ENCODE peak calls at places on chromosomes 5 and 9, in eight cellular contexts. O, F, G, T, B, M, X and L are unnamed samples.
A peak's percentile ranks its signal among the peaks of the same experiment; 100 is the strongest.

GRCh38 chr5:160423025-160423554 is 1.4 kb downstream of the PTTG1 start:
- DNase-seq in O (no peak), F (no peak), G (no peak), T (no peak), B (no peak), M (no peak), X (no peak), L (no peak)

GRCh38 chr5:107594253-107595045 is 76.3 kb downstream of the EFNA5 start:
- DNase-seq in O (no peak), F (no peak), G (no peak), T (no peak), B (no peak), M (no peak), X (no peak), L (no peak)

GRCh38 chr5:134003064-134003956 is 1.5 kb downstream of the VDAC1 start:
- DNase-seq in O (no peak), F (no peak), G (no peak), T (no peak), B (no peak), M (no peak), X (no peak), L (no peak)

GRCh38 chr9:120480707-120481106 is 99.3 kb downstream of the CDK5RAP2 start:
- DNase-seq in O (no peak), F (no peak), G (no peak), T (no peak), B (no peak), M (no peak), X (no peak), L (peak; percentile 77)

GRCh38 chr9:100679834-100680233 is 102.0 kb downstream of the CAVIN4 start:
- DNase-seq in O (no peak), F (no peak), G (no peak), T (no peak), B (no peak), M (no peak), X (no peak), L (no peak)

GRCh38 chr5:55521903-55522302 is 12.9 kb downstream of the PLPP1 start:
- DNase-seq in O (no peak), F (no peak), G (no peak), T (no peak), B (no peak), M (no peak), X (no peak), L (no peak)

GRCh38 chr5:153891394-153891793 is 147.3 kb downstream of the FAM114A2 start:
- DNase-seq in O (no peak), F (no peak), G (no peak), T (no peak), B (no peak), M (no peak), X (no peak), L (no peak)

GRCh38 chr9:34636791-34637355 is 714 bp downstream of the SIGMAR1 start:
- DNase-seq in O (no peak), F (peak; percentile 39), G (no peak), T (no peak), B (no peak), M (no peak), X (peak; percentile 41), L (no peak)

GRCh38 chr5:150497274-150497988 is 10.5 kb upstream of the NDST1 start:
- DNase-seq in O (no peak), F (peak; percentile 68), G (peak; percentile 58), T (peak; percentile 77), B (peak; percentile 81), M (no peak), X (peak; percentile 99), L (peak; percentile 84)

GRCh38 chr5:133147411-133147810 is 95.6 kb downstream of the HSPA4 start:
- DNase-seq in O (no peak), F (no peak), G (no peak), T (no peak), B (no peak), M (no peak), X (no peak), L (no peak)

DNA sequence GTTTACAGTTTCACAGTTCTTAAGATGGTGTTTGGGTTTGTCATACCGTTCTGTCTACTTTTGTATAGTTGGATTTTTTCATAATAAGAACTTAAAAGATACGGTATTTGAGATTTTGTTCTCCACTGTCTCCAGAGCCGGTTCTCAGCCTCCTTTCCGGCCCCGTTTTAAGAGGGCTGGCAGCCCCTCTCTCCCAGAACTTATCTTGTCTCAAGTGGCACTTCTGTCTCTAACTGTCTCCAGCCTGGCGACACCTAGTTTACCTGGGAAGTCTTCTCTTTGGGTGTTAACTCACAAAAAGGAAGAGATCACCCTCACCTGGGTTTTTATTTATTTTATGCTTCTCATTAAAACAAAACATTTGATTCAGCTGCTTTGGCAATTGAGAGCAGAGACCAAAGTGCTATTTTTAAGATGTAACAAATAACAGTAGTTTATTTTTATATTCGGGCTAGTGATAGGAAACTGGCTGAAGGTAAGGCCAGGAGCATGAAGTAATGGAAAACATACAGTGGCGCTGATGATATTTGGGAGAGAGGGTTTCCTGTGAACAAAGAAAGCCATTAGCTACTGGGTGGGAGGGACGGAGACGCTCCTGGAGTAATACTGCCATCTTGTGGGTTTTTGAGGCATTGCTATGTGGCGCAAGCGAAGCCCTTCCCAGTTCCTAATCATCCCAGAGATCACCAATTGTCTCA is 48.3 kb downstream of the ACER2 start:
- DNase-seq in O (no peak), F (peak; percentile 68), G (peak; percentile 62), T (no peak), B (peak; percentile 65), M (peak; percentile 46), X (peak; percentile 81), L (peak; percentile 52)
- H3K4me3 ChIP-seq in O (no peak overlapping the region), F (peak overlapping the region; percentile 6), G (no peak overlapping the region), T (no peak overlapping the region), B (no peak overlapping the region), M (peak overlapping the region; percentile 47), X (peak overlapping the region; percentile 25), L (peak overlapping the region; percentile 7)

GRCh38 chr5:149317281-149318048 is 27.8 kb upstream of the GRPEL2 start:
- DNase-seq in O (no peak), F (peak; percentile 34), G (no peak), T (no peak), B (peak; percentile 23), M (no peak), X (peak; percentile 69), L (no peak)

GRCh38 chr5:149322518-149322917 is 22.8 kb upstream of the GRPEL2 start:
- DNase-seq in O (no peak), F (no peak), G (no peak), T (no peak), B (no peak), M (no peak), X (no peak), L (no peak)

GRCh38 chr5:149319174-149319573 is 26.1 kb upstream of the GRPEL2 start:
- DNase-seq in O (no peak), F (no peak), G (no peak), T (no peak), B (no peak), M (no peak), X (no peak), L (no peak)

GRCh38 chr5:149323235-149324205 is 21.8 kb upstream of the GRPEL2 start:
- DNase-seq in O (no peak), F (no peak), G (no peak), T (no peak), B (no peak), M (no peak), X (no peak), L (no peak)

GRCh38 chr5:149320791-149321330 is 24.4 kb upstream of the GRPEL2 start:
- DNase-seq in O (no peak), F (peak; percentile 88), G (peak; percentile 91), T (peak; percentile 80), B (peak; percentile 63), M (no peak), X (peak; percentile 72), L (peak; percentile 38)
- TF ChIP-seq POLR2A in O (no peak), F (no peak), G (no peak), T (no peak), B (no peak), M (no peak), X (no peak), L (no peak)

DNA sequence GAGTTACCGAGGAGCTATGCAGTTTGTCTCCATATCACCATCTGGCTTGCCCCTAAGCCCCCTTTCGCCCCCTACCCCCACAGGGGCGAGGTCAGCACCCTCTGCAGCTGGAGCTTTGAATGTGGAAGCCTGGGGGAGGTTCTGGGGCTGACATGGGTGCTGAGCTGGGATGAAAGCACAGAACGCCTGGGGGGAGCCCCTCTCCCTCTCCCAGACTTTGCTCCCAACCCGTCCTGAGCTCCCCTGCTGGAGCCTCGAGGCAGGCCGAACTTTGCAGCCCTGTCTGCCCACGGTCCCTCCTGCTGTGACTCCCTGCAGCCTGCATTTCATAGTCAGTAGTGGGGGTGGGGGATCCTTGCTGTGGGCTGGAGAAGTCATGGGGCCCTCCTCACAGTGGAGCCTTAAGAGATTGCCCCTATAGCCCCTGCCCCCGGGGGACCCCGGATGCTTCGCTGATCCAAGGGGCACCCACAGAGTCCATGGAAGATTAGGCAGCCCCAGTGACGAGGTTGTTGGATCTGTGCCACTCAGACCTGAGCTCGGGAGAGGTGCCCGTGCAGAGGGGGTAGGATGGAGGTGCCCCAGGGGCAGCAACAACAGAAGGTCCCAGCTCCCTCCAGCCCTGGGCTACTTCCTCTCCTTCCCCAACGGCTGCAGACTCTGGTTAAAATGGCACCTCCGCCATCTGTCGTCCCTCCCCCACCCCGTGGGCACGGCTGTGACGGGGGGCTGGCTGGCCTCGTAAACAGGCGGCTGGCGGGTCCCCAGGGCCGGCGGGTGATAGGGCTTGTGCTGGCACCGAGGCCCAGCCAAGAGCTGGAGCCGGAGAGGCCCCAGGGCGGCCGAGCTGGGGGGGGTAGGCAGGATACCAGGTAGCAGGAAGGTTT is 162.0 kb downstream of the C9orf50 start:
- DNase-seq in O (no peak), F (peak; percentile 86), G (peak; percentile 78), T (no peak), B (no peak), M (no peak), X (no peak), L (no peak)
- H3K4me3 ChIP-seq in O (peak overlapping the region; percentile 46), F (peak overlapping the region; percentile 21), G (no peak overlapping the region), T (no peak overlapping the region), B (peak overlapping the region; percentile 17), M (no peak overlapping the region), X (no peak overlapping the region), L (peak overlapping the region; percentile 11)

DNA sequence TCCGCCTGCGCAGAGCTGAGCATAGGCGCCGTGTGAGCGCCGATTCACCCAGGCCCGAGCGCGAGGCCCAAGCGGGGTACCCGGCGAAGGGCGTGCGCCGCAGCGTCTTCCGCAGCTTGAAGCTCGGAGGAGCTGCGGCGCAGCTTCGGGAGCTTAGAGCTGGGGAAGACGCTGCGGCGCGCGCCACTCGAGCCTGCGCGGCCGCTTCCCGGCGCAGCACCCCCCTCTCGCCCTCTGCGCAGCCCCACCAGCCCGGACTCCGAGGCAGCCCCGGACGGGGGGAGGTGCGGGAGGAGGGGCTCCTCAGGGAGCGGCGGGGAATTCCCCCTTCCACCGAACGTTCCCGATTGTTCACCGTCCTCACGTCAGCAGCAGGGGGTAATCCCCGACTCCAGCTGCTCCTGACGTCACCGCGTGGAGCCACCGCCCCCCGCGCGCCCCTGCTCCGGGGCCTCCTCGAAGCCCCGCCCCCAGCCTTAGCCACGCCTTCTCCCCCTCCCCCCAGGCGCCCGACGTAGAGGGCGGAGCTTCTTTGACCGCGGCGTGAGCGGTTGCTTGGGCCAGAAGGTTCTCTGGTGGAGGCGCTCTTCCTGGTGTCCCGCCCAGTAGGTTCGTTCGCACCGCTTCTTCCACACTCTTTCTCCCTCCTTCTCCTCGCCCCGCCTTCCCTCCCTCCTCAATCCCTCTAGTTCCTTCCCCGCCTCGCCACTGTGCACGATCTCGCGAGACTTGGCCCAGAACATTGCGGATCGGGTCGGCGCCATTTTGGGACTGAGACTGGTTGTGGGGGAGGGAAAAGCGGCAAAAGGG is at the start of gene GPBP1:
- DNase-seq in O (peak; percentile 90), F (peak; percentile 98), G (peak; percentile 100), T (peak; percentile 98), B (peak; percentile 97), M (peak; percentile 94), X (peak; percentile 93), L (peak; percentile 96)
- TF ChIP-seq POLR2A in O (peak; percentile 78), F (no peak), G (peak; percentile 86), T (no peak), B (peak; percentile 48), M (peak; percentile 77), X (peak; percentile 35), L (peak; percentile 85)